ENCODE peak calls at places on chromosomes 2 and 18, in nine cellular contexts. One of them, this sample, is unnamed.

GRCh38 chr18:77078671-77079070 is 53.9 kb downstream of the MBP start:
- DNase-seq in non-pigmented ciliary epithelial cell: no peak
- DNase-seq in activated CD4-positive, CD25-positive, alpha-beta regulatory T cell treated with anti-CD3 and anti-CD28 coated beads, Interleukin-2, amount 50 U/mL, for 72 hours: no peak
- DNase-seq in activated naive CD8-positive, alpha-beta T cell treated with anti-CD3 and anti-CD28 coated beads, Interleukin-2, amount 50 U/mL, for 24 hours: no peak
- DNase-seq in psoas muscle: no peak
- DNase-seq in ACHN: peak; percentile 40
- DNase-seq in hippocampal formation: no peak
- DNase-seq in kidney: no peak
- DNase-seq in MCF 10A: peak; percentile 33
- DNase-seq in this sample: no peak

GRCh38 chr2:160836755-160837154 is 323.5 kb upstream of the TANK start:
- DNase-seq in kidney: no peak
- DNase-seq in MCF 10A: peak; percentile 16
- DNase-seq in psoas muscle: no peak
- DNase-seq in hippocampal formation: no peak
- DNase-seq in ACHN: peak; percentile 22
- DNase-seq in activated CD4-positive, CD25-positive, alpha-beta regulatory T cell treated with anti-CD3 and anti-CD28 coated beads, Interleukin-2, amount 50 U/mL, for 72 hours: no peak
- DNase-seq in activated naive CD8-positive, alpha-beta T cell treated with anti-CD3 and anti-CD28 coated beads, Interleukin-2, amount 50 U/mL, for 24 hours: no peak
- DNase-seq in non-pigmented ciliary epithelial cell: peak; percentile 90
- DNase-seq in this sample: no peak

GRCh38 chr2:147910990-147911473 is 66.2 kb downstream of the ACVR2A start:
- DNase-seq in non-pigmented ciliary epithelial cell: peak; percentile 43
- DNase-seq in MCF 10A: peak; percentile 69
- DNase-seq in psoas muscle: no peak
- DNase-seq in activated CD4-positive, CD25-positive, alpha-beta regulatory T cell treated with anti-CD3 and anti-CD28 coated beads, Interleukin-2, amount 50 U/mL, for 72 hours: no peak
- DNase-seq in activated naive CD8-positive, alpha-beta T cell treated with anti-CD3 and anti-CD28 coated beads, Interleukin-2, amount 50 U/mL, for 24 hours: peak; percentile 16
- DNase-seq in kidney: no peak
- DNase-seq in hippocampal formation: no peak
- DNase-seq in ACHN: peak; percentile 64
- DNase-seq in this sample: peak; percentile 91

GRCh38 chr2:233201271-233202013 is 50.0 kb upstream of the ATG16L1 start:
- DNase-seq in non-pigmented ciliary epithelial cell: no peak
- DNase-seq in activated naive CD8-positive, alpha-beta T cell treated with anti-CD3 and anti-CD28 coated beads, Interleukin-2, amount 50 U/mL, for 24 hours: no peak
- DNase-seq in kidney: peak; percentile 54
- DNase-seq in MCF 10A: no peak
- DNase-seq in ACHN: no peak
- DNase-seq in activated CD4-positive, CD25-positive, alpha-beta regulatory T cell treated with anti-CD3 and anti-CD28 coated beads, Interleukin-2, amount 50 U/mL, for 72 hours: no peak
- DNase-seq in hippocampal formation: no peak
- DNase-seq in psoas muscle: no peak
- DNase-seq in this sample: no peak

GRCh38 chr2:27741673-27742072 is 29.8 kb upstream of the MRPL33 start:
- DNase-seq in activated CD4-positive, CD25-positive, alpha-beta regulatory T cell treated with anti-CD3 and anti-CD28 coated beads, Interleukin-2, amount 50 U/mL, for 72 hours: no peak
- DNase-seq in non-pigmented ciliary epithelial cell: no peak
- DNase-seq in psoas muscle: no peak
- DNase-seq in kidney: no peak
- DNase-seq in MCF 10A: no peak
- DNase-seq in hippocampal formation: no peak
- DNase-seq in activated naive CD8-positive, alpha-beta T cell treated with anti-CD3 and anti-CD28 coated beads, Interleukin-2, amount 50 U/mL, for 24 hours: no peak
- DNase-seq in ACHN: no peak
- DNase-seq in this sample: no peak

GRCh38 chr2:69226886-69227285 is 160.1 kb downstream of the GFPT1 start:
- DNase-seq in psoas muscle: no peak
- DNase-seq in MCF 10A: no peak
- DNase-seq in kidney: no peak
- DNase-seq in hippocampal formation: no peak
- DNase-seq in non-pigmented ciliary epithelial cell: no peak
- DNase-seq in activated naive CD8-positive, alpha-beta T cell treated with anti-CD3 and anti-CD28 coated beads, Interleukin-2, amount 50 U/mL, for 24 hours: no peak
- DNase-seq in ACHN: no peak
- DNase-seq in activated CD4-positive, CD25-positive, alpha-beta regulatory T cell treated with anti-CD3 and anti-CD28 coated beads, Interleukin-2, amount 50 U/mL, for 72 hours: no peak
- DNase-seq in this sample: no peak

GRCh38 chr2:63975437-63976124 is 43.6 kb downstream of the VPS54 start:
- DNase-seq in activated naive CD8-positive, alpha-beta T cell treated with anti-CD3 and anti-CD28 coated beads, Interleukin-2, amount 50 U/mL, for 24 hours: peak; percentile 32
- DNase-seq in hippocampal formation: no peak
- DNase-seq in non-pigmented ciliary epithelial cell: no peak
- DNase-seq in kidney: no peak
- DNase-seq in psoas muscle: no peak
- DNase-seq in activated CD4-positive, CD25-positive, alpha-beta regulatory T cell treated with anti-CD3 and anti-CD28 coated beads, Interleukin-2, amount 50 U/mL, for 72 hours: no peak
- DNase-seq in MCF 10A: no peak
- DNase-seq in ACHN: no peak
- DNase-seq in this sample: no peak

GRCh38 chr2:26011990-26012856 is 21.7 kb upstream of the RAB10 start:
- DNase-seq in MCF 10A: no peak
- DNase-seq in hippocampal formation: no peak
- DNase-seq in ACHN: peak; percentile 48
- DNase-seq in activated CD4-positive, CD25-positive, alpha-beta regulatory T cell treated with anti-CD3 and anti-CD28 coated beads, Interleukin-2, amount 50 U/mL, for 72 hours: no peak
- DNase-seq in activated naive CD8-positive, alpha-beta T cell treated with anti-CD3 and anti-CD28 coated beads, Interleukin-2, amount 50 U/mL, for 24 hours: no peak
- DNase-seq in kidney: no peak
- DNase-seq in psoas muscle: peak; percentile 72
- DNase-seq in non-pigmented ciliary epithelial cell: no peak
- DNase-seq in this sample: peak; percentile 39

GRCh38 chr18:11025671-11026070 is 123.7 kb downstream of the PIEZO2 start:
- DNase-seq in activated CD4-positive, CD25-positive, alpha-beta regulatory T cell treated with anti-CD3 and anti-CD28 coated beads, Interleukin-2, amount 50 U/mL, for 72 hours: no peak
- DNase-seq in ACHN: no peak
- DNase-seq in kidney: no peak
- DNase-seq in psoas muscle: no peak
- DNase-seq in non-pigmented ciliary epithelial cell: no peak
- DNase-seq in hippocampal formation: no peak
- DNase-seq in activated naive CD8-positive, alpha-beta T cell treated with anti-CD3 and anti-CD28 coated beads, Interleukin-2, amount 50 U/mL, for 24 hours: no peak
- DNase-seq in MCF 10A: no peak
- DNase-seq in this sample: no peak

GRCh38 chr18:78655921-78656320 is 323.7 kb upstream of the SALL3 start:
- DNase-seq in activated CD4-positive, CD25-positive, alpha-beta regulatory T cell treated with anti-CD3 and anti-CD28 coated beads, Interleukin-2, amount 50 U/mL, for 72 hours: no peak
- DNase-seq in hippocampal formation: no peak
- DNase-seq in ACHN: no peak
- DNase-seq in non-pigmented ciliary epithelial cell: no peak
- DNase-seq in kidney: no peak
- DNase-seq in psoas muscle: no peak
- DNase-seq in activated naive CD8-positive, alpha-beta T cell treated with anti-CD3 and anti-CD28 coated beads, Interleukin-2, amount 50 U/mL, for 24 hours: no peak
- DNase-seq in MCF 10A: no peak
- DNase-seq in this sample: no peak

GRCh38 chr2:231687133-231687852 is 21.0 kb upstream of the PTMA start:
- DNase-seq in activated CD4-positive, CD25-positive, alpha-beta regulatory T cell treated with anti-CD3 and anti-CD28 coated beads, Interleukin-2, amount 50 U/mL, for 72 hours: peak; percentile 63
- DNase-seq in non-pigmented ciliary epithelial cell: no peak
- DNase-seq in hippocampal formation: peak; percentile 82
- DNase-seq in psoas muscle: peak; percentile 85
- DNase-seq in MCF 10A: peak; percentile 71
- DNase-seq in ACHN: peak; percentile 71
- DNase-seq in kidney: peak; percentile 85
- DNase-seq in activated naive CD8-positive, alpha-beta T cell treated with anti-CD3 and anti-CD28 coated beads, Interleukin-2, amount 50 U/mL, for 24 hours: peak; percentile 81
- DNase-seq in this sample: peak; percentile 54

GRCh38 chr2:20507166-20507692 is 60.4 kb downstream of the RHOB start:
- DNase-seq in MCF 10A: no peak
- DNase-seq in ACHN: no peak
- DNase-seq in hippocampal formation: no peak
- DNase-seq in activated CD4-positive, CD25-positive, alpha-beta regulatory T cell treated with anti-CD3 and anti-CD28 coated beads, Interleukin-2, amount 50 U/mL, for 72 hours: no peak
- DNase-seq in activated naive CD8-positive, alpha-beta T cell treated with anti-CD3 and anti-CD28 coated beads, Interleukin-2, amount 50 U/mL, for 24 hours: peak; percentile 4
- DNase-seq in non-pigmented ciliary epithelial cell: no peak
- DNase-seq in kidney: no peak
- DNase-seq in psoas muscle: no peak
- DNase-seq in this sample: no peak

GRCh38 chr2:16208241-16208797 is 268.0 kb downstream of the MYCN start:
- DNase-seq in activated CD4-positive, CD25-positive, alpha-beta regulatory T cell treated with anti-CD3 and anti-CD28 coated beads, Interleukin-2, amount 50 U/mL, for 72 hours: no peak
- DNase-seq in psoas muscle: no peak
- DNase-seq in ACHN: no peak
- DNase-seq in hippocampal formation: no peak
- DNase-seq in MCF 10A: no peak
- DNase-seq in activated naive CD8-positive, alpha-beta T cell treated with anti-CD3 and anti-CD28 coated beads, Interleukin-2, amount 50 U/mL, for 24 hours: no peak
- DNase-seq in kidney: no peak
- DNase-seq in non-pigmented ciliary epithelial cell: no peak
- DNase-seq in this sample: no peak

GRCh38 chr2:110991951-110992350 is 128.8 kb upstream of the BCL2L11 start:
- DNase-seq in kidney: no peak
- DNase-seq in activated CD4-positive, CD25-positive, alpha-beta regulatory T cell treated with anti-CD3 and anti-CD28 coated beads, Interleukin-2, amount 50 U/mL, for 72 hours: no peak
- DNase-seq in ACHN: no peak
- DNase-seq in psoas muscle: no peak
- DNase-seq in activated naive CD8-positive, alpha-beta T cell treated with anti-CD3 and anti-CD28 coated beads, Interleukin-2, amount 50 U/mL, for 24 hours: no peak
- DNase-seq in hippocampal formation: no peak
- DNase-seq in MCF 10A: no peak
- DNase-seq in non-pigmented ciliary epithelial cell: no peak
- DNase-seq in this sample: no peak